ENCODE peak calls at places on chromosome 6, in nine cellular contexts. E is A549, Z is HepG2, D is GM12878, L is HCT116, A is SK-N-SH, T is K562, X is GM23338, N is HL-60. W is an unnamed sample.

GRCh38 chr6:35970181-35970580 is 49.3 kb upstream of the SRPK1 start:
- DNase-seq in N (no peak), X (no peak), E (no peak), T (no peak), D (no peak), Z (no peak), A (no peak), L (no peak), W (no peak)

GRCh38 chr6:35485402-35485877 is 11.4 kb downstream of the TEAD3 start:
- DNase-seq in E (no peak), Z (no peak), X (peak), T (peak), D (no peak), N (no peak), L (no peak), A (no peak), W (no peak)

GRCh38 chr6:111843347-111844147 is 29.7 kb downstream of the FYN start:
- DNase-seq in X (no peak), D (no peak), L (no peak), Z (peak), E (no peak), A (no peak), T (peak), N (no peak), W (no peak)

GRCh38 chr6:74597266-74597665 is 608.6 kb downstream of the COL12A1 start:
- DNase-seq in N (no peak), L (no peak), X (no peak), D (no peak), T (no peak), A (no peak), Z (no peak), E (no peak), W (no peak)

GRCh38 chr6:170236131-170236851 is 54.6 kb downstream of the DLL1 start:
- DNase-seq in N (no peak), A (no peak), Z (no peak), E (no peak), X (no peak), T (no peak), L (no peak), D (no peak), W (no peak)

GRCh38 chr6:4316867-4317400 is 181.6 kb upstream of the ECI2 start:
- DNase-seq in X (no peak), L (no peak), D (no peak), T (no peak), Z (no peak), E (peak), A (no peak), N (no peak), W (peak)

GRCh38 chr6:129671442-129672344 is 38.3 kb downstream of the ARHGAP18 start:
- DNase-seq in N (peak), E (no peak), Z (peak), A (no peak), T (peak), L (no peak), X (peak), D (peak), W (no peak)

GRCh38 chr6:24357336-24358218 is at the start of gene DCDC2:
- DNase-seq in A (no peak), L (no peak), T (no peak), Z (peak), D (no peak), E (peak), X (peak), N (no peak), W (no peak)

GRCh38 chr6:40923326-40923725 is 115.7 kb downstream of the UNC5CL start:
- DNase-seq in Z (no peak), N (no peak), E (no peak), X (peak), L (no peak), D (no peak), A (no peak), T (no peak), W (no peak)

GRCh38 chr6:98946877-98947410 is 802 bp downstream of the FBXL4 start:
- DNase-seq in D (no peak), X (no peak), T (no peak), L (no peak), E (peak), N (no peak), A (peak), Z (no peak), W (no peak)

GRCh38 chr6:54981647-54982046 is 135.1 kb downstream of the FAM83B start:
- DNase-seq in A (no peak), T (no peak), D (no peak), L (no peak), X (no peak), N (no peak), Z (no peak), E (no peak), W (no peak)

GRCh38 chr6:110881929-110882629 is 7.5 kb downstream of the AMD1 start:
- DNase-seq in L (no peak), A (no peak), D (no peak), X (no peak), Z (no peak), E (no peak), N (no peak), T (no peak), W (no peak)

GRCh38 chr6:142416179-142416578 is 114.4 kb downstream of the ADGRG6 start:
- DNase-seq in D (no peak), A (no peak), X (peak), N (no peak), T (no peak), E (no peak), Z (no peak), L (no peak), W (no peak)

GRCh38 chr6:154239392-154239791 is 117.2 kb downstream of the IPCEF1 start:
- DNase-seq in N (no peak), E (no peak), L (no peak), D (no peak), A (no peak), T (no peak), Z (no peak), X (no peak), W (no peak)

GRCh38 chr6:13159295-13159694 is 169.0 kb downstream of the TBC1D7 start:
- DNase-seq in A (no peak), E (no peak), T (no peak), D (no peak), X (no peak), N (peak), L (no peak), Z (no peak), W (no peak)

GRCh38 chr6:96611342-96611964 is 48.5 kb downstream of the FHL5 start:
- DNase-seq in T (no peak), A (no peak), N (no peak), D (no peak), L (no peak), Z (no peak), X (no peak), E (no peak), W (no peak)

GRCh38 chr6:34546551-34547321 is 9.4 kb downstream of the SPDEF start:
- DNase-seq in X (no peak), L (no peak), E (peak), N (no peak), T (no peak), D (no peak), A (no peak), Z (no peak), W (no peak)

GRCh38 chr6:147156218-147156617 is 48.0 kb upstream of the STXBP5 start:
- DNase-seq in Z (no peak), T (no peak), X (no peak), A (no peak), E (no peak), D (no peak), L (no peak), N (peak), W (no peak)

GRCh38 chr6:47247227-47247797 is 62.4 kb downstream of the TNFRSF21 start:
- DNase-seq in T (no peak), E (no peak), Z (no peak), D (no peak), N (peak), X (no peak), A (peak), L (no peak), W (no peak)

GRCh38 chr6:161434921-161435411 is 161.1 kb upstream of the AGPAT4 start:
- DNase-seq in E (peak), L (no peak), X (no peak), D (no peak), Z (no peak), A (no peak), T (no peak), N (no peak), W (no peak)

GRCh38 chr6:159104163-159104885 is 59.5 kb upstream of the TAGAP start:
- DNase-seq in Z (peak), X (peak), L (no peak), A (peak), E (peak), D (no peak), T (peak), N (peak), W (peak)

GRCh38 chr6:81480139-81480538 is 272.3 kb downstream of the TENT5A start:
- DNase-seq in N (no peak), L (no peak), A (no peak), X (no peak), E (no peak), Z (no peak), D (no peak), T (no peak), W (no peak)

GRCh38 chr6:113526553-113526952 is 330.6 kb upstream of the MARCKS start:
- DNase-seq in X (no peak), L (no peak), A (no peak), T (no peak), D (no peak), E (no peak), N (no peak), Z (no peak), W (no peak)

GRCh38 chr6:112205521-112206458 is 48.6 kb downstream of the LAMA4 start:
- DNase-seq in N (no peak), X (peak), E (no peak), D (no peak), Z (no peak), L (no peak), T (no peak), A (no peak), W (no peak)

GRCh38 chr6:8627085-8627861 is 191.9 kb upstream of the SLC35B3 start:
- DNase-seq in X (no peak), D (peak), N (no peak), T (no peak), A (no peak), E (peak), L (peak), Z (no peak), W (no peak)

GRCh38 chr6:136866872-136867416 is 44.6 kb downstream of the PEX7 start:
- DNase-seq in X (no peak), L (no peak), T (no peak), D (no peak), Z (no peak), A (peak), N (no peak), E (no peak), W (no peak)

GRCh38 chr6:139708342-139709199 is 334.1 kb upstream of the CITED2 start:
- DNase-seq in D (no peak), N (no peak), T (no peak), Z (peak), E (peak), L (no peak), A (no peak), X (no peak), W (peak)

GRCh38 chr6:45464685-45465084 is 87.0 kb upstream of the SUPT3H start:
- DNase-seq in N (no peak), D (no peak), X (no peak), T (no peak), E (no peak), L (no peak), Z (no peak), A (no peak), W (no peak)

GRCh38 chr6:170152989-170153388 is 137.9 kb downstream of the DLL1 start:
- DNase-seq in T (peak), L (peak), A (no peak), X (peak), N (no peak), D (no peak), Z (peak), E (no peak), W (no peak)

GRCh38 chr6:147604373-147604772 is 95.9 kb downstream of the SAMD5 start:
- DNase-seq in X (no peak), A (no peak), D (no peak), T (no peak), E (no peak), Z (no peak), L (no peak), N (no peak), W (no peak)

GRCh38 chr6:143271024-143271423 is 179.5 kb downstream of the ADAT2 start:
- DNase-seq in X (no peak), D (no peak), Z (peak), L (no peak), N (no peak), T (no peak), E (no peak), A (peak), W (no peak)

GRCh38 chr6:129543981-129544380 is 166.0 kb downstream of the ARHGAP18 start:
- DNase-seq in N (no peak), T (no peak), X (no peak), A (no peak), D (no peak), E (no peak), L (no peak), Z (no peak), W (no peak)

GRCh38 chr6:136706431-136706830 is 85.8 kb downstream of the MAP3K5 start:
- DNase-seq in D (no peak), A (no peak), L (no peak), T (no peak), X (no peak), E (no peak), N (no peak), Z (no peak), W (no peak)

GRCh38 chr6:49151033-49151432 is 312.0 kb downstream of the MMUT start:
- DNase-seq in T (no peak), L (no peak), X (no peak), E (no peak), Z (no peak), D (no peak), A (no peak), N (no peak), W (no peak)

GRCh38 chr6:142469220-142469619 is 167.4 kb downstream of the ADGRG6 start:
- DNase-seq in T (no peak), N (no peak), A (no peak), D (no peak), Z (no peak), X (no peak), E (no peak), L (no peak), W (no peak)

GRCh38 chr6:1552296-1552761 is 57.4 kb upstream of the FOXC1 start:
- DNase-seq in N (no peak), T (peak), X (peak), E (peak), Z (peak), D (no peak), A (no peak), L (peak), W (no peak)

GRCh38 chr6:139588076-139588639 is 213.7 kb upstream of the CITED2 start:
- DNase-seq in E (no peak), Z (peak), L (peak), T (peak), D (no peak), X (no peak), N (no peak), A (no peak), W (no peak)

GRCh38 chr6:131103296-131103695 is 32.0 kb upstream of the AKAP7 start:
- DNase-seq in T (no peak), D (no peak), L (no peak), A (no peak), E (no peak), Z (no peak), N (no peak), X (no peak), W (no peak)

DNA sequence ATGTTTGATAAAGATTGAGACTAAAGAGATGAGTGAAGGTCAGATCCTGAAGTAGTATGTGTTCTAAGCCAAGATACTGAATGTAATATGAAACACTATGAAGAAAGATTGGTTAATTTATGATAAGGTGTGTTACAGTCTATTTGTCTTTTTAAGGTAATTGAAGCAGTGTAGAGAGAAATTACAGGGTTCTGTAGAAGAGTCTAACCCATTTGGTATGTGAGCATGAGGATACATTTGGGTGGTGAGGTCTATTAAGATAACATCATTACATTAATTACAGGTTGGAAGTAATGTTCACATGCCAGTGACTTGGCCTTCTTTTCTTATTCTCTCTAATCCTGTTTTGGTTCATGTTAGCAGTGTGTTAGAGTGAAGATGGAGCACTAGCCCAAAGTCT is 61.4 kb downstream of the AFDN start:
- DNase-seq in Z (no peak), A (no peak), T (no peak), D (no peak), E (no peak), N (no peak), X (no peak), L (no peak), W (no peak)
- TF ChIP-seq REST in Z (no peak), A (no peak), T (no peak), D (no peak), E (no peak), N (no peak), X (no peak), L (no peak), W (no peak)

GRCh38 chr6:166202321-166202733 is 34.7 kb upstream of the TBXT start:
- DNase-seq in Z (no peak), E (no peak), T (no peak), L (no peak), D (peak), A (no peak), X (no peak), N (no peak), W (no peak)

GRCh38 chr6:166204852-166205650 is 37.4 kb upstream of the TBXT start:
- DNase-seq in T (no peak), E (no peak), X (peak), D (no peak), Z (no peak), A (no peak), L (no peak), N (no peak), W (no peak)

GRCh38 chr6:166201878-166202277 is 34.2 kb upstream of the TBXT start:
- DNase-seq in Z (no peak), L (no peak), X (no peak), E (no peak), T (no peak), D (no peak), A (no peak), N (no peak), W (no peak)

GRCh38 chr6:166203003-166203640 is 35.5 kb upstream of the TBXT start:
- DNase-seq in L (no peak), Z (no peak), E (no peak), N (no peak), T (no peak), X (no peak), D (no peak), A (no peak), W (no peak)

DNA sequence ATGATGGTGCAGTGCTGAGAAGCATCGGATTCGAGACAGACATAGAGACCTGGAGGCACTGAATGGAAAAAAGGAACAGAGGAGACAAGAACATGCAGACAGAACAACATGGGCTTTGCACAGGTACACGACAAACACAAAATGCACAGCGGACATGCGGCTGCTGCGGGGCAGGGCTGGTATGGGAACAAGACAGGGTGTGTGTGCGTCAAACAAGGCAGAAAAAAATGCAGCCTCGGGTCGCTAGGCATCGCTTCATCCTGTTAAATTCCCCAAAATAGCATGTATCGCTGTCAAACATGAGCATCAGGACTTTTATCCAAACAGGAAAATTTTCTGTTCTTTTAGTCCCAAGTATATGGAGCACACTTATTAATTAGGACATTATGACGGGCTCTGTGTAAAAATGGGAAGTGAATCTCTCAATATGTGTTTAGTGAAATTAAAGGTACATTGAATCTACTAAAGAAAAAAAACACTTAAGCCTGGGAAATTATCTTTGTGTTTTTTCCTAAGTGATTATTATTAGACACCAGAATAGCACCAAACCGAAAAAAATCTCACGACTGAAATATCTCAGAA is 36.1 kb upstream of the TBXT start:
- DNase-seq in A (no peak), N (no peak), E (no peak), L (no peak), D (no peak), X (no peak), T (no peak), Z (no peak), W (no peak)
- H3K27ac ChIP-seq in A (no peak), N (no peak), E (no peak), L (no peak), D (no peak), X (no peak), T (no peak), Z (no peak), W (no peak)

DNA sequence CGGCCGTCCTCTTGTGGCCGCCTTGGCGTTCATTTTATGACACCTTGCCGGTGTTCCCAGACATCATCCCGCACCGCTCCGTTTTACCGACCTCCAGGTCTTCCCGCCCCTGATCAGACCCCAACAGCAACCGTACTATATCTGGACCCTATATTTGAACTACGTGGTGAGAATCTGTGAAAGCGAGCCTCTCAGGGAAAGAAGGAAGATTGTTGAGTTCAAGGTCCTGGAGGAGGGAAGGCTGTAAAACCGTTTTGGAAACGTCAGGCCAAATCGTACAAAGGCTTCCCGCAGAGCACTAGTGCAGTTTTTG is 1.4 kb upstream of the CNR1 start:
- DNase-seq in T (no peak), D (no peak), L (no peak), Z (no peak), N (no peak), A (no peak), X (peak), E (no peak), W (no peak)
- H3K4me3 ChIP-seq in T (no peak), D (no peak), L (no peak), Z (no peak), N (no peak), A (no peak), X (peak), E (no peak), W (no peak)

DNA sequence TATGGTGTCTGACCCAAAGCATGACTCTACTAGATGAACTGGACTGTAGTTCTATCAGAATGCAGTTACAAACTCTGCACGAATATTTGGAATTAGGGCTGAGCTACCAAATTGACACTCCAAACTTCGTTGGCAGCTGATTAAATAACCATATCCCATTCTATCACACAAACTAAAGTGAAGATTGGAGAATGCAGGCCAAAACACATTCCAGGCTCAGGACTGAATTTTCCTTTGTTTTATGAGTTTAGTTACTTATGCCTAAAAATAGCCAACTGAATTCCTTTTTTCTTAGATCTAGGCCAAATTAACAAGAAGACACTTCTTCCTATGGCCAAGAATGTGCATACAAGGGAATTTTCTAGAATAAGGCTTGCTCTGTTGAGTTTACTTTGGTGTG is 9.7 kb upstream of the KIAA0408 start:
- DNase-seq in T (no peak), N (no peak), L (no peak), Z (no peak), E (no peak), A (no peak), D (no peak), X (no peak), W (no peak)
- TF ChIP-seq REST in T (no peak), N (no peak), L (no peak), Z (no peak), E (no peak), A (no peak), D (no peak), X (no peak), W (no peak)

W was measured in Panc1.